ENCODE peak calls at places on chromosomes 7 and 10, in five cellular contexts. One of them, this sample, is unnamed.

GRCh38 chr7:155533827-155534690 is 12.3 kb downstream of the CNPY1 start:
- DNase-seq in K562: peak; percentile 88
- DNase-seq in psoas muscle: no peak
- DNase-seq in mesothelial cell of epicardium: no peak
- DNase-seq in A549: peak; percentile 87
- DNase-seq in this sample: peak; percentile 17

GRCh38 chr10:49556723-49557122 is 17.8 kb upstream of the ERCC6 start:
- DNase-seq in psoas muscle: no peak
- DNase-seq in mesothelial cell of epicardium: no peak
- DNase-seq in A549: no peak
- DNase-seq in K562: no peak
- DNase-seq in this sample: no peak

GRCh38 chr7:115694424-115694823 is 336.1 kb downstream of the TFEC start:
- DNase-seq in K562: no peak
- DNase-seq in A549: no peak
- DNase-seq in psoas muscle: no peak
- DNase-seq in mesothelial cell of epicardium: no peak
- DNase-seq in this sample: no peak

GRCh38 chr7:131094685-131095084 is 233.0 kb upstream of the MKLN1 start:
- DNase-seq in A549: no peak
- DNase-seq in psoas muscle: no peak
- DNase-seq in mesothelial cell of epicardium: no peak
- DNase-seq in K562: no peak
- DNase-seq in this sample: no peak

GRCh38 chr10:61447127-61447526 is 6.1 kb downstream of the TMEM26 start:
- DNase-seq in K562: no peak
- DNase-seq in mesothelial cell of epicardium: no peak
- DNase-seq in psoas muscle: no peak
- DNase-seq in A549: no peak
- DNase-seq in this sample: peak; percentile 50

GRCh38 chr10:3067045-3067858 is at the start of gene PFKP:
- DNase-seq in K562: peak; percentile 79
- DNase-seq in A549: no peak
- DNase-seq in psoas muscle: peak; percentile 58
- DNase-seq in mesothelial cell of epicardium: no peak
- DNase-seq in this sample: no peak

GRCh38 chr7:16293669-16294425 is 127.5 kb downstream of the CRPPA start:
- DNase-seq in A549: no peak
- DNase-seq in mesothelial cell of epicardium: no peak
- DNase-seq in psoas muscle: no peak
- DNase-seq in K562: no peak
- DNase-seq in this sample: no peak

GRCh38 chr10:28801869-28802268 is 124.5 kb downstream of the BAMBI start:
- DNase-seq in K562: no peak
- DNase-seq in A549: no peak
- DNase-seq in mesothelial cell of epicardium: no peak
- DNase-seq in psoas muscle: no peak
- DNase-seq in this sample: no peak

GRCh38 chr7:44223362-44224114 is 22.8 kb downstream of the YKT6 start:
- DNase-seq in psoas muscle: peak; percentile 35
- DNase-seq in A549: no peak
- DNase-seq in K562: no peak
- DNase-seq in mesothelial cell of epicardium: no peak
- DNase-seq in this sample: no peak

GRCh38 chr7:112416127-112416526 is 34.1 kb upstream of the IFRD1 start:
- DNase-seq in K562: no peak
- DNase-seq in A549: no peak
- DNase-seq in psoas muscle: no peak
- DNase-seq in mesothelial cell of epicardium: no peak
- DNase-seq in this sample: peak; percentile 76

DNA sequence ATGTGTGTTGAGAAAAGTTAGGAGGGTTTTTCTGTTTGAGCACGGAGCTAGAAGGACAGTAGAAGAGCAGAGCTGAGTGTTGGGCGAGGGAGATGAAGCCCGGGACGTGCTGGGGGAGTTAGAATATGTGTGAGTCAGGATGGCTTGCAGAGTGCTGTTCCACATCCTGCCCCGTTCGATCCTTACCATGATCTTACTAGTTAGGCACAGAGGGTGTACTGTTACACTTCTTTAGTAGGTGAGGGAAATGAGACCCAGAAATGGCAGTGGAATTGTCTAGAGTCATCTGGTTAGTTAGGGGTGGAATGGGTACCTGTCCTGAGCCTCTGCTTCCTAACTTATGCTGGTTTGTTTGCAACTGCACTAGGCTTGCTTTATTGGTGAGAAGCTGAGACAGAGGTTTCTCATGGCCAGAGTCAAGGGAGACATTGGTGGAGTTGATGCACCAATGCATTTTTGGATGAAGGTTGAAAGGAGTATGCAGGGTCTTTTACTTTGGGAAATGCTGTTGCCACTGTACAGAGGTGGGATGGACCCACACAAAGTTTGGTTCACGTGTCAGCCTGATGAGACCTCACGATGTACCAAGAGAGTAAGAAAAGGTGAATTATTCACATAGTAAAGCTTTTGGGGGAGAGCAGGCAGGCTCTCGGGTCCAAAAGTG is 42.4 kb downstream of the CCNY start:
- DNase-seq in A549: no peak
- DNase-seq in psoas muscle: no peak
- DNase-seq in mesothelial cell of epicardium: no peak
- DNase-seq in K562: peak; percentile 62
- DNase-seq in this sample: peak; percentile 59
- TF ChIP-seq CTCF in A549: no peak
- TF ChIP-seq CTCF in psoas muscle: no peak
- TF ChIP-seq CTCF in mesothelial cell of epicardium: no peak
- TF ChIP-seq CTCF in K562: no peak
- TF ChIP-seq CTCF in this sample: no peak

GRCh38 chr10:118971876-118972275 is 57.6 kb upstream of the NANOS1 start:
- DNase-seq in A549: no peak
- DNase-seq in psoas muscle: no peak
- DNase-seq in mesothelial cell of epicardium: no peak
- DNase-seq in K562: no peak
- DNase-seq in this sample: no peak
- TF ChIP-seq CTCF in A549: no peak
- TF ChIP-seq CTCF in psoas muscle: no peak
- TF ChIP-seq CTCF in mesothelial cell of epicardium: no peak
- TF ChIP-seq CTCF in K562: no peak
- TF ChIP-seq CTCF in this sample: no peak

GRCh38 chr7:142445019-142445686 is 187.3 kb upstream of the PRSS58 start:
- DNase-seq in mesothelial cell of epicardium: no peak
- DNase-seq in psoas muscle: no peak
- DNase-seq in K562: peak; percentile 56
- DNase-seq in A549: no peak
- DNase-seq in this sample: no peak
- TF ChIP-seq CTCF in mesothelial cell of epicardium: no peak
- TF ChIP-seq CTCF in psoas muscle: peak; percentile 10
- TF ChIP-seq CTCF in K562: peak; percentile 56
- TF ChIP-seq CTCF in A549: no peak
- TF ChIP-seq CTCF in this sample: peak; percentile 55

DNA sequence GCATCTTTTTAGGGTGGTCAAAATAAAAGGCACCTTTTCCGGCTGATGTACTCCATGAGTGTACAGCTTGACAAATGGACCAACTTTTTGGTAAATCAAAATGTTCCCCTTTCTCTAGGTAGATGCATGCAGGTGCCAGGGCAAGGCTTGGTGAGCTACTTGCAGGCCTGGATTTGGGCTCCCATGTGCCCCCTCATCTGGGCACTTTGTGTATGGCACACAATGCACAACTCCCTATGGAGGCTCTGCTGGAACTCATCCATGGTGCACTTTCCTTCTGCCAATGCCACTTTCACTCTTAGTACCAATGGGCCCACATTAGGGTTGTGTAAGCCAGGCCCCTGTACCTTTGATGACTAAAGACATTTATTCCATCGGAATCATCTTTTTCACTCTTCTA is 300.8 kb downstream of the SDHAF3 start:
- DNase-seq in K562: no peak
- DNase-seq in A549: no peak
- DNase-seq in psoas muscle: no peak
- DNase-seq in mesothelial cell of epicardium: no peak
- DNase-seq in this sample: no peak
- TF ChIP-seq CTCF in K562: peak; percentile 13
- TF ChIP-seq CTCF in A549: no peak
- TF ChIP-seq CTCF in psoas muscle: no peak
- TF ChIP-seq CTCF in mesothelial cell of epicardium: no peak
- TF ChIP-seq CTCF in this sample: no peak

DNA sequence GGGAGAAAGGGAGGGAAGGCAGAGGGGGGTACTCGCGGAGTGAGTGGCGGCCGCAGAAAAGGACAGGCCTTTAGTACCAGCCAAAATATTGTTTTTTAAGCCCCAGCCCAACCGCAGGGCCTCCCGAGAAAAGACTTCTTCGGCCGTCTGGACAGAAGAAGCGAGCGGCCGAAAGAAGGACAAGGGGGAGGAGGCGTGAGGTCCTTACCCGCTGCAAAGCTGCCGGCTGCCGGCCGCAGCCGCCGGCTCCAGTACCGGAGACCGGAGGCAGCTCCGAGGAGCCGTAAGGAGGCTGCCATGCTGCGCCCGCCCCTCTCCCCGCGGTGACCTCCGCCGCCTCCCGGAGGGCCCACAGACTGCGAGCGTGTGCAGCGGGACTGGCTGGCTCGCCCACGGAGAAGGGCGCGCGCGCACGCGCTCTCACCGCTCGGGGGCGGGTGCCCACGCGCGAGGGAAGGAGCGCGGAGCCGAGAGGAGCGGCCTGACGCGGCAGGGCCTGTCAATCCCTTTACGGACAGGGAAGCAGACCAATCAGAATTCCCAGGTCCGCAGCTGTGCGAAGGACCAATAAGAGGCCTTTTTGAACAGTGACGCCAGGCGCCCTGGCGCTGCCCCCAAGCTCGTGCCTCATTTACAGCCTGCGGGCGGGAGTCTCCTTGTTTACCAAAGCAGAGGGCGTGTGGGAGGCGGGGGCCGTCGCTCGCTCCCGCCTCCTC is at the start of gene HIBADH:
- DNase-seq in A549: peak; percentile 99
- DNase-seq in psoas muscle: peak; percentile 99
- DNase-seq in K562: peak; percentile 97
- DNase-seq in mesothelial cell of epicardium: peak; percentile 91
- DNase-seq in this sample: peak; percentile 100
- TF ChIP-seq CTCF in A549: no peak
- TF ChIP-seq CTCF in psoas muscle: no peak
- TF ChIP-seq CTCF in K562: no peak
- TF ChIP-seq CTCF in mesothelial cell of epicardium: no peak
- TF ChIP-seq CTCF in this sample: no peak

GRCh38 chr7:24980695-24981543 is 941 bp upstream of the OSBPL3 start:
- DNase-seq in A549: peak; percentile 38
- DNase-seq in K562: no peak
- DNase-seq in mesothelial cell of epicardium: no peak
- DNase-seq in psoas muscle: no peak
- DNase-seq in this sample: peak; percentile 60

GRCh38 chr7:24979863-24980694 is at the start of gene OSBPL3:
- DNase-seq in mesothelial cell of epicardium: peak; percentile 91
- DNase-seq in psoas muscle: peak; percentile 95
- DNase-seq in A549: peak; percentile 79
- DNase-seq in K562: peak; percentile 98
- DNase-seq in this sample: peak; percentile 97

GRCh38 chr7:24978837-24979469 is 1.0 kb downstream of the OSBPL3 start:
- DNase-seq in psoas muscle: peak; percentile 57
- DNase-seq in K562: no peak
- DNase-seq in A549: no peak
- DNase-seq in mesothelial cell of epicardium: no peak
- DNase-seq in this sample: no peak

GRCh38 chr7:24981544-24981951 is 1.6 kb upstream of the OSBPL3 start:
- DNase-seq in A549: peak; percentile 19
- DNase-seq in K562: no peak
- DNase-seq in psoas muscle: peak; percentile 63
- DNase-seq in mesothelial cell of epicardium: no peak
- DNase-seq in this sample: peak; percentile 53

DNA sequence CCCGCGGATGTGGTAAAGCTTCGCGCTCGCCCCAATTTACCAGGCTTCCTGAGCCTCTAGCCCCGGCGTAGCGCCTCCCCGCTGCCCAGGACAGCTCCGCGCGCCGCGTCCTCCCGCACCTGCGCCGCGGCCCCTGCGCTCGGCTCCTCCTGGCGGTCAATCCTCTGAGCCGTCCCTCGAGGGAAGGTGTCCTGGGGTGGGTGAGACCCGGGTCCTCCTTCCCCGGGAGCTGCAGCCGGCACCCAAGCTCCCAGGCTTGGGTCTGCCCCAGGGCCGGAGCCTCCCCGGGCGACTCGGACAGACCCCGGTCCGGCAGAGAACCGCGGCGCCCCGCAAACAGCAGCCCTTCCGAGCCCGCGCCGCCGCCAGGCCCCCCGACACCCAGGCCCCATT is 512 bp downstream of the OSBPL3 start:
- DNase-seq in psoas muscle: peak; percentile 73
- DNase-seq in A549: peak; percentile 63
- DNase-seq in mesothelial cell of epicardium: peak; percentile 31
- DNase-seq in K562: peak; percentile 67
- DNase-seq in this sample: peak; percentile 72
- TF ChIP-seq CTCF in psoas muscle: peak; percentile 59
- TF ChIP-seq CTCF in A549: peak; percentile 50
- TF ChIP-seq CTCF in mesothelial cell of epicardium: peak; percentile 25
- TF ChIP-seq CTCF in K562: peak; percentile 77
- TF ChIP-seq CTCF in this sample: peak; percentile 48

GRCh38 chr7:151013356-151013727 is 11.0 kb downstream of the ATG9B start:
- DNase-seq in psoas muscle: no peak
- DNase-seq in A549: no peak
- DNase-seq in K562: no peak
- DNase-seq in mesothelial cell of epicardium: no peak
- DNase-seq in this sample: no peak
- TF ChIP-seq CTCF in psoas muscle: no peak
- TF ChIP-seq CTCF in A549: no peak
- TF ChIP-seq CTCF in K562: no peak
- TF ChIP-seq CTCF in mesothelial cell of epicardium: no peak
- TF ChIP-seq CTCF in this sample: no peak

DNA sequence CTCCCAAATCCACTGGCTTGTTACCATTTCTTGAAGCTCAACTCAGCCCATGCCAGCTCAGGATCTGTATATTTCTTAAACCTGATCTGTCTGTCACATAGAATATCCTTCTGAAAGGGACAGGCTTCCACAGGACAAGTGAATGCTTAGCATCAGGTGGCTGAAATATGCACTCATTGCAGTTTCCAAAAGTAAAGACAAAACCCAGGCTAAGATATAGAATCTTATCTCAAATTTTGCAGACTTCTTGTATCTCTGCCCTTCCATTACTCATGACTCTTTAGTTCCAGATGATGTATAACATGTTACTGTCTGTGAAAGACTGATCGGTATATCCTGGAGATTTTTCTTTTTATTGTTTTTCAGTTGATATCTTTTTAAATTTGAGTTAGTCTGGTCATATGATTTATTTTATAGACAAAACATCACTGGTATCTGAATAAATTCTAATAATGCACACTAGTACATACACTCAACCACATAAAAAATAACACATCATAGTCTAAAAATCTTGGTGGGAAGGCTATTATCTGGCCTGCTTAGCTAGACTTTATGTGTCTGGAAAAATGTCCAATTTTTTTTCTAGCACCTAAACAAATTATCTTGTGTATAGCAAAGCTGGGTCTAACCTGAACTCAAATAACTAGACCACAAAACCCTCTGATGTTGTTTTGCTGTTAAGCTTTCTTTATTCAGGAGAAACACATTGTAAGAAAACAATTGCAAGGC is 182.6 kb downstream of the ADAM12 start:
- DNase-seq in psoas muscle: no peak
- DNase-seq in mesothelial cell of epicardium: no peak
- DNase-seq in K562: no peak
- DNase-seq in A549: no peak
- DNase-seq in this sample: no peak
- TF ChIP-seq CTCF in psoas muscle: no peak
- TF ChIP-seq CTCF in mesothelial cell of epicardium: no peak
- TF ChIP-seq CTCF in K562: no peak
- TF ChIP-seq CTCF in A549: no peak
- TF ChIP-seq CTCF in this sample: no peak